ENCODE peak calls at places on chromosomes 6 and 20, in five cellular contexts. O is testis, L is heart left ventricle, A is Caco-2, V is left ventricle myocardium inferior. S is an unnamed sample.

GRCh38 chr20:57167971-57168693 is 98.3 kb downstream of the BMP7 start:
- DNase-seq in O (peak; percentile 26), L (no peak), A (no peak), V (peak; percentile 52), S (peak; percentile 56)

GRCh38 chr6:125802943-125803377 is 12.2 kb downstream of the NCOA7 start:
- DNase-seq in O (no peak), L (no peak), A (no peak), V (no peak), S (no peak)

GRCh38 chr6:111406200-111406711 is 76.8 kb downstream of the REV3L start:
- DNase-seq in O (no peak), L (no peak), A (no peak), V (no peak), S (no peak)

GRCh38 chr20:57260959-57261357 is 5.5 kb downstream of the BMP7 start:
- DNase-seq in O (no peak), L (no peak), A (no peak), V (no peak), S (no peak)

GRCh38 chr6:108653864-108654402 is 93.2 kb downstream of the FOXO3 start:
- DNase-seq in O (peak; percentile 72), L (peak; percentile 86), A (no peak), V (peak; percentile 78), S (no peak)

GRCh38 chr6:162900503-162900902 is 172.7 kb downstream of the PACRG start:
- DNase-seq in O (no peak), L (no peak), A (no peak), V (no peak), S (no peak)

GRCh38 chr6:38432479-38432878 is 207.2 kb downstream of the BTBD9 start:
- DNase-seq in O (no peak), L (no peak), A (no peak), V (no peak), S (no peak)

GRCh38 chr6:163001341-163001740 is 273.6 kb downstream of the PACRG start:
- DNase-seq in O (no peak), L (no peak), A (no peak), V (no peak), S (no peak)

DNA sequence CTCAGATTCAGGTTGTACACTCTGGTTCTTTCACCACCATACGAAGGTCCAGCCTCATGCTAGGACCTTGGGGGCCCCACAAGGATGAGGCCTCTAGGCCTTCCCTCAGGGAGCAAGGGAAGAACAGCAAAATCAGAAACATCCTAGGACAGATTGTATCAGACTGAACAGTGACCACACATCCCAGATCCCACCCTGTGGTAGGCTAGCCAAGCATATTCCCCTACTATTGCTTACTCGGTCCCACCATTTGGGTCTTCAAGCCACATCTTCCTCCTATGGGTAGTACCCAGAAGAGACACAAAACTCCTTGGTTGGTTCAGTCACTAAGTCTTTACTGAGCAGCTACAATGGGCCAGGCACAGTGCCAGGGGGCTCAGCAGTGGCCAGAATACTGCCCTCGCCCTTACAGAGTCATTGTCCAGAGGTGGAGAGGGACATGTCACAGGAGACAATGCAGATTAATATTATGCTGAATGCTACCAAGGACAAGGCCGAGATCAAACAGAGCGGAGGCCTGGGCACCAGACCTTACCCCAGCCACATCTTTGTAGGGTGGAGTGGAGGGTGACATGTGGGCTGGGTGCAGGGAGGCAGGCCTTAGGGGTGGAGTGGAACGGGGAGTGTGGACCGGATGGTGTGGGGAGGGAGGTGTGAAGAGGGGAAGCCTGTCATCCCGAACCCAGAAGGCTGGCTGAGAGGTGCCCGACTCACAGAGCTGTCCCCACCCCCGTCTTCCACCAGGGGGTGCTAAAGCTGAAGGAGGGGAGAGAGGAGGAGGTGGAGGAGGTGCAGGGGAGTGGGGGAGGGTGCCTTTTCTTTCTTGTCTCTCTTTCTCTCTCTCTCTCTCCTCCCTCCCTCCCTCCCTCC is 6.8 kb upstream of the MAPK13 start:
- DNase-seq in O (peak; percentile 84), L (peak; percentile 82), A (peak; percentile 84), V (peak; percentile 75), S (peak; percentile 95)
- H3K4me1 ChIP-seq in O (peaks cover 4% of the 10 kb centered on the region), L (no peaks in the 10 kb centered on the region), A (peaks cover 18% of the 10 kb centered on the region), V (peaks cover 19% of the 10 kb centered on the region), S (no peaks in the 10 kb centered on the region)

DNA sequence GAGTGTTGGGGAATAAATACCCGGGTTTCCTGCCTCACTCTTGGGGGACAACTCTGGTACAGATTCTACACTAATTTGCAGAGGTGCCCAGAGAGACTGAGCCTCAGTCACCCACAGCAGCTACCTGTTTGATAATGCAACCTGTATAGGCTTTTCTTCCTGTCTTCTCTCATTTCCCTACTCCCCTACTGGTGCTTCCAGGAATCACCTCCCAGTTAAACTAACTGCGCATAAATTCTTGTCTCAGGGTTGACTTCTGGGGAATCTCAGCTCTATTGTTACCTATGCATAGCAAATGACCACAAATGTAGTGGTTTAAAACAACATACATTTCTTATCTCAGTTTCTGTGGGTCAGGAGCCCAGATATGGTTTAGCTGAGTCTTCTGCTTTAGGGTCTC is 11.3 kb downstream of the OCSTAMP start:
- DNase-seq in O (no peak), L (no peak), A (no peak), V (no peak), S (no peak)
- TF ChIP-seq CTCF in O (no peak), L (no peak), A (peak; percentile 39), V (no peak), S (peak; percentile 72)

GRCh38 chr6:36202101-36202500 is 5.6 kb downstream of the BRPF3 start:
- DNase-seq in O (no peak), L (no peak), A (no peak), V (no peak), S (no peak)

GRCh38 chr6:36198986-36199385 is 2.4 kb downstream of the BRPF3 start:
- DNase-seq in O (no peak), L (no peak), A (no peak), V (no peak), S (no peak)

GRCh38 chr6:36200154-36200891 is 3.8 kb downstream of the BRPF3 start:
- DNase-seq in O (no peak), L (no peak), A (no peak), V (no peak), S (no peak)

GRCh38 chr6:36201612-36202011 is 5.1 kb downstream of the BRPF3 start:
- DNase-seq in O (no peak), L (no peak), A (no peak), V (no peak), S (no peak)

GRCh38 chr6:36200998-36201596 is 4.6 kb downstream of the BRPF3 start:
- DNase-seq in O (no peak), L (no peak), A (no peak), V (no peak), S (no peak)
- H3K4me1 ChIP-seq in O (peaks cover 8% of the 10 kb centered on the region), L (no peaks in the 10 kb centered on the region), A (no peaks in the 10 kb centered on the region), V (peaks cover 38% of the 10 kb centered on the region), S (peaks cover 3% of the 10 kb centered on the region)

DNA sequence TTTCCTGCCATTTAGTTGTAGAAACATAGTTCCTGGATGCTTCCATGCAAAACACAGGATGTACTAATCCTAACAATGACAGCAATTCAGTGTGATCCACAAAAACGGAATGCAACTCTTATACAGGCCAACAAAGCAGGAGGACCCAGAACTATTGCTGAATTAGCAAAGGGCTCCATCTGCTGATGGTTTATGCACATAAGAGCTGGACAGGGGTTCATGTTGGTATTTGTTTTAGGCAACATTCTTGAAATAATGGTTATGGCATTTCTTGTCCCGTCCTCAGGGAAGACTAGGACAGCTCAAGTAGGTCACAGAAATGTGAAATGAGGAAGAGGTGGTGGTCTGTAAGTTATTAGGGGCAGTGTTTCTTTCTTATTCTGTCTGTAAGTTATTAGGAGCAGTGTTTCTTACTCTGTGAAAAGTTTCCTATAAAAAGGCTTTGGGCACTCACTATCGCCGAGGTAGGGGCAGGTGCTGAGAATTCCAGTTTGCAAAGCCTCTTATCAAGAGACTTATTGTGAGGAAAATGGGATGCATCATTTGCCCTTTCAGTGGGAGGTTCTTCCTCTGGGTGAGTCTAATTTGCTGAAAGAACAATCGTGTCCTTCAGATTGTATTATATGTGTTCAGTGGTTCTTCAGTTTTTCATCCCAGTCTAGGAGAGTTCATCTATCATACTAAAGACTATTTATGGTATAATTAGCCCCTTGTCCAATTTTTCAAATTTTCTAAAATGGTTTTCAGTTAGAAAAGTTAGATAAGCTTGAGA is 171.1 kb downstream of the MCHR2 start:
- DNase-seq in O (no peak), L (no peak), A (peak; percentile 61), V (no peak), S (peak; percentile 55)
- TF ChIP-seq CTCF in O (no peak), L (peak; percentile 20), A (peak; percentile 47), V (peak; percentile 51), S (peak; percentile 49)

GRCh38 chr6:158849899-158850806 is 31.0 kb upstream of the EZR start:
- DNase-seq in O (no peak), L (no peak), A (peak; percentile 79), V (no peak), S (peak; percentile 67)

GRCh38 chr6:158848441-158848840 is 29.3 kb upstream of the EZR start:
- DNase-seq in O (no peak), L (no peak), A (no peak), V (no peak), S (no peak)

GRCh38 chr6:158852312-158853071 is 33.3 kb upstream of the EZR start:
- DNase-seq in O (no peak), L (no peak), A (no peak), V (no peak), S (no peak)

GRCh38 chr6:158853072-158853871 is 34.1 kb upstream of the EZR start:
- DNase-seq in O (peak; percentile 63), L (peak; percentile 56), A (peak; percentile 95), V (peak; percentile 21), S (peak; percentile 98)

DNA sequence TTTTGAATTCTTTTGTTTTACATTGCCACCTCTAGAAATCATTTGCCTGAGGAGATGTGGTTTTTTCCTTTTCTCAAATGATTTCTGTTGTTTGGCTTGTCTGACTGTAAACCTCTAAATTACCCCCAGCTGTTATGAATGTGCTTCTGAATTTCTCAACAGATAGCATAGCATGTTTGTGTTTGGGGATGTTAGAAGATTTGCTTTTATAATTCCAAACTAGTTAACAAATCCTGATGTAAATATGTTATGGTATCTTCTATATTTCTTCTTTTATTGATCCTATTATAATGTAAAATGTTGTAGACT is 31.6 kb upstream of the EZR start:
- DNase-seq in O (no peak), L (no peak), A (no peak), V (no peak), S (no peak)
- H3K4me1 ChIP-seq in O (no peaks in the 10 kb centered on the region), L (peaks cover 6% of the 10 kb centered on the region), A (peaks cover 62% of the 10 kb centered on the region), V (peaks cover 20% of the 10 kb centered on the region), S (peaks cover 16% of the 10 kb centered on the region)

GRCh38 chr6:2988426-2989331 is 11.0 kb upstream of the NQO2 start:
- DNase-seq in O (peak; percentile 91), L (peak; percentile 96), A (peak; percentile 94), V (peak; percentile 92), S (peak; percentile 97)

GRCh38 chr6:2986722-2987196 is 12.9 kb upstream of the NQO2 start:
- DNase-seq in O (peak; percentile 65), L (no peak), A (no peak), V (no peak), S (no peak)

GRCh38 chr6:2990179-2990931 is 9.3 kb upstream of the NQO2 start:
- DNase-seq in O (peak; percentile 73), L (no peak), A (peak; percentile 76), V (no peak), S (peak; percentile 71)

GRCh38 chr6:2989332-2990178 is 10.1 kb upstream of the NQO2 start:
- DNase-seq in O (peak; percentile 92), L (peak; percentile 89), A (peak; percentile 91), V (peak; percentile 66), S (peak; percentile 93)

GRCh38 chr6:2988076-2988425 is 11.6 kb upstream of the NQO2 start:
- DNase-seq in O (no peak), L (no peak), A (no peak), V (no peak), S (no peak)
- TF ChIP-seq CTCF in O (no peak), L (no peak), A (no peak), V (no peak), S (no peak)

DNA sequence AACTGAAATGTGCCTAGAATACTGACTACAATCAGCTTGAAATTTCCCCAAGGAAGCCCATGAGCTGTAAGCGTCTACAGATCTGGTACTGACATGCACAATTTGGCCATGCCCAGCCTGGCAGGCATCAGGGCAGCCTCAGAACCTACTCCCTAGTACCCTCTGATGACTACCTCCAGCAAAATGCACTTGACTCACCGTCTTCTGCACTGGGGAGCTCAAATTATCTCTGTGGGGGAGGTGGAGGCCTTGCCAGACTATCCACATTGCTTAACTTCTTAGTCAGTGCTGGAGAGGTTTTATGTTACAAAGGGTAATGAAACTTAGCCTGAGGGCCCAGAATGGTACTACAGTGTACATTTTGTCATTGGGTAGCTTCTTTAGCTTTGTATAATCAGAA is 126.0 kb upstream of the ADGRF1 start:
- DNase-seq in O (no peak), L (peak; percentile 51), A (peak; percentile 40), V (peak; percentile 28), S (peak; percentile 47)
- H3K4me1 ChIP-seq in O (no peaks in the 10 kb centered on the region), L (no peaks in the 10 kb centered on the region), A (peaks cover 24% of the 10 kb centered on the region), V (no peaks in the 10 kb centered on the region), S (no peaks in the 10 kb centered on the region)

S was measured in endodermal cell.